ENCODE peak calls at places on chromosomes 16 and 17, in nine cellular contexts. X, T, A, V, K, I, Y, N and P are unnamed samples.

GRCh38 chr17:49146620-49147306 is 14.2 kb downstream of the B4GALNT2 start:
- DNase-seq in X (peak), T (peak), A (no peak), V (no peak), K (peak), I (no peak), Y (no peak), N (no peak), P (peak)

GRCh38 chr17:66306413-66306812 is 4.0 kb downstream of the PRKCA start:
- DNase-seq in X (no peak), T (no peak), A (no peak), V (no peak), K (no peak), I (no peak), Y (no peak), N (no peak), P (peak)

GRCh38 chr17:57480438-57481196 is 224.3 kb downstream of the MSI2 start:
- DNase-seq in X (peak), T (no peak), A (no peak), V (no peak), K (no peak), I (peak), Y (no peak), N (peak), P (peak)

GRCh38 chr17:1639549-1639948 is 6.0 kb downstream of the SCARF1 start:
- DNase-seq in X (no peak), T (no peak), A (peak), V (no peak), K (no peak), I (peak), Y (no peak), N (no peak), P (no peak)

GRCh38 chr16:27366687-27367462 is 35.1 kb upstream of the IL21R start:
- DNase-seq in X (no peak), T (no peak), A (no peak), V (no peak), K (no peak), I (peak), Y (no peak), N (no peak), P (peak)

GRCh38 chr17:46013502-46014165 is 14.6 kb downstream of the STH start:
- DNase-seq in X (peak), T (no peak), A (peak), V (no peak), K (no peak), I (peak), Y (no peak), N (no peak), P (peak)

GRCh38 chr17:59311051-59311468 is 20.4 kb upstream of the YPEL2 start:
- DNase-seq in X (peak), T (peak), A (peak), V (peak), K (peak), I (peak), Y (peak), N (peak), P (peak)

GRCh38 chr17:65634533-65634932 is 73.1 kb upstream of the AXIN2 start:
- DNase-seq in X (peak), T (no peak), A (no peak), V (no peak), K (peak), I (no peak), Y (no peak), N (no peak), P (no peak)

GRCh38 chr16:10153993-10154788 is 28.0 kb downstream of the GRIN2A start:
- DNase-seq in X (no peak), T (no peak), A (no peak), V (no peak), K (no peak), I (no peak), Y (no peak), N (no peak), P (no peak)

GRCh38 chr16:57998484-57998883 is 2.0 kb downstream of the ZNF319 start:
- DNase-seq in X (peak), T (no peak), A (no peak), V (no peak), K (peak), I (no peak), Y (no peak), N (no peak), P (peak)

GRCh38 chr16:50519602-50520001 is 28.6 kb upstream of the NKD1 start:
- DNase-seq in X (no peak), T (no peak), A (no peak), V (no peak), K (no peak), I (no peak), Y (no peak), N (no peak), P (no peak)

GRCh38 chr16:12459401-12459791 is 344.3 kb downstream of the CPPED1 start:
- DNase-seq in X (no peak), T (no peak), A (no peak), V (no peak), K (no peak), I (no peak), Y (peak), N (no peak), P (no peak)

GRCh38 chr16:68902376-68903345 is 59.3 kb downstream of the TANGO6 start:
- DNase-seq in X (peak), T (peak), A (peak), V (peak), K (peak), I (peak), Y (peak), N (peak), P (peak)

GRCh38 chr17:76556759-76557367 is 17.0 kb downstream of the PRCD start:
- DNase-seq in X (peak), T (no peak), A (peak), V (peak), K (peak), I (no peak), Y (no peak), N (peak), P (peak)

GRCh38 chr16:27802664-27803450 is 252.9 kb downstream of the KATNIP start:
- DNase-seq in X (no peak), T (no peak), A (no peak), V (no peak), K (no peak), I (no peak), Y (no peak), N (no peak), P (no peak)

GRCh38 chr16:70574595-70575271 is 51.1 kb downstream of the SF3B3 start:
- DNase-seq in X (no peak), T (no peak), A (no peak), V (no peak), K (no peak), I (no peak), Y (peak), N (no peak), P (peak)

GRCh38 chr17:78431692-78431958 is 53.2 kb downstream of the PGS1 start:
- DNase-seq in X (no peak), T (no peak), A (no peak), V (no peak), K (no peak), I (no peak), Y (no peak), N (no peak), P (no peak)

GRCh38 chr17:7217113-7217987 is 2.3 kb downstream of the DLG4 start:
- DNase-seq in X (peak), T (no peak), A (peak), V (peak), K (peak), I (peak), Y (peak), N (no peak), P (peak)

GRCh38 chr17:41308251-41308917 is 725 bp downstream of the KRTAP16-1 start:
- DNase-seq in X (no peak), T (no peak), A (no peak), V (no peak), K (no peak), I (no peak), Y (peak), N (peak), P (peak)
- TF ChIP-seq EZH2phosphoT487 in X (no peak), T (no peak), A (no peak), V (no peak), K (no peak), I (no peak), Y (no peak), N (no peak), P (no peak)

DNA sequence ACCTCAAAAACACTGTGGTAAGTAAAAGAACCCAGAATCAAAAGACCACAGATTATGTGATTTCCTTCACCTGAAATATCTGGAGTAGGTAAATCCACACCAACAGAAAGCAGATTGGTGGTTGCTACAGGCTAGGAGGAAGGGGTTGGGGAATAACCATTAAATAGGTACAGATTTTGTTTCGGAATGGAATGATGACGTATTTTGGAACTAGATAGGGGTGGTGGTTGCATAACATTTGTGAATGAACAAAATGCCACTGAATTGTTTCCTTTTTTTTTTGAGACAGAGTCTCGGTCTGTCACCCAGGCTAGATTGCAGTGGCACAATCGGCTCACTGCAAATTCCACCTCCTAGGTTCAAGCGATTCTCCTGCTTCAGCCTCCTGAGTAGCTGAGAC is 100.9 kb upstream of the RBFOX1 start:
- DNase-seq in X (no peak), T (no peak), A (no peak), V (no peak), K (no peak), I (no peak), Y (no peak), N (no peak), P (no peak)
- TF ChIP-seq EZH2phosphoT487 in X (no peak), T (no peak), A (no peak), V (no peak), K (no peak), I (no peak), Y (no peak), N (no peak), P (no peak)

GRCh38 chr17:55575058-55575606 is 63.9 kb upstream of the SMIM36 start:
- DNase-seq in X (no peak), T (no peak), A (no peak), V (no peak), K (no peak), I (no peak), Y (no peak), N (no peak), P (no peak)

GRCh38 chr17:55580596-55581133 is 69.4 kb upstream of the SMIM36 start:
- DNase-seq in X (no peak), T (no peak), A (no peak), V (no peak), K (no peak), I (no peak), Y (no peak), N (no peak), P (no peak)

GRCh38 chr17:55577687-55578086 is 66.4 kb upstream of the SMIM36 start:
- DNase-seq in X (no peak), T (no peak), A (no peak), V (no peak), K (no peak), I (no peak), Y (no peak), N (peak), P (no peak)

GRCh38 chr17:55576237-55576998 is 65.2 kb upstream of the SMIM36 start:
- DNase-seq in X (peak), T (peak), A (no peak), V (no peak), K (peak), I (no peak), Y (no peak), N (no peak), P (peak)

GRCh38 chr17:55577011-55577586 is 65.8 kb upstream of the SMIM36 start:
- DNase-seq in X (peak), T (no peak), A (no peak), V (no peak), K (peak), I (no peak), Y (no peak), N (peak), P (peak)
- TF ChIP-seq EZH2phosphoT487 in X (no peak), T (no peak), A (no peak), V (no peak), K (no peak), I (no peak), Y (no peak), N (no peak), P (no peak)

GRCh38 chr17:61461967-61462733 is 9.9 kb downstream of the TBX4 start:
- DNase-seq in X (peak), T (no peak), A (peak), V (peak), K (peak), I (peak), Y (no peak), N (no peak), P (peak)

GRCh38 chr17:61464121-61464905 is 12.1 kb downstream of the TBX4 start:
- DNase-seq in X (no peak), T (no peak), A (no peak), V (peak), K (no peak), I (no peak), Y (no peak), N (no peak), P (no peak)

GRCh38 chr17:61462734-61463067 is 10.5 kb downstream of the TBX4 start:
- DNase-seq in X (no peak), T (no peak), A (no peak), V (no peak), K (no peak), I (no peak), Y (no peak), N (no peak), P (no peak)

GRCh38 chr17:61461586-61461966 is 9.4 kb downstream of the TBX4 start:
- DNase-seq in X (no peak), T (no peak), A (peak), V (no peak), K (peak), I (peak), Y (no peak), N (no peak), P (no peak)

DNA sequence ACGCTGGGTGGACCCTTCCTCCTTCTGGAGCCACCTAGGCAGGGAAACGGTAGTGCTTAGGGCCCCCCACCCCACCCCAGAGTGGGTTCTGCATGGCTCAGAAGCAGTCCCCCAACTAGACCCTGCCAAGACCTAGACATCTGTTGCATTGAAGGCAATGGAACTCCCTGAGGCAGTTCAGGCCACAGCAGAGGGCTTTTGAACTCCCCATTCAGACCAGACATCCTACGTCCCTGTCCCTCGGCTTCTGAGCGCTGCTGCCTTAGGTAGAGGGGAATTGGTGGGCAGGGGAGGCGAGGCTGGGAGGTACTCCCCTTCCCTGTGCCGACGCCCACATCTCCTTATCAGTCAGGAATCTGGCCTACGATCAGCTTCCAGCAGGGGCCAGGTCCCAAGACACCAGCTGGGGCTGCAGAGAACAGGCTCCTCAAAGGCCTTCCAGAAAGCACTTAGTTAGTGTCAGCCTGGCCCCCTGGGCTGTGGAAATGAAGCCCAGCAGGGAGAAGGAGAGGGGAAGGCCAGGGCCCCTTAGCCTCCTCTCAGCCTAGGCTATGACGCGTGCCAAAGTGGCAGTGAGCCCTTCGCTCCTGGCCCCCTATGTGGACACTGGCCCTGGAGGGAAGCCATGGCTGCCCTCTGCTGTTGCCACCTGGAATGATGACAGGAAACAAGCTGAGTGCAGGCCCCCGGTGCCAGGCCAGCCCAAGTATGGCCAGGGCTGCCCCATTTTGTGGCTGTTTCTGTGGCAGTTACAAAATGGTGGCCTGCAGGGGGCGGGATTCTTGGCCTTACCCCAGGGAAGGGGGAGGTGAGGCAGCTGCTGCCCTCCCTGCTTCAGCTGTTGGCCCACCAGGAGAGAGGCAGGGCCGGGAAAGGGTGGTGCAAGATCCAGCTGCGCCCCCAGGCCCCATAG is 11.1 kb downstream of the TBX4 start:
- DNase-seq in X (no peak), T (no peak), A (no peak), V (peak), K (no peak), I (no peak), Y (no peak), N (no peak), P (no peak)
- TF ChIP-seq EZH2phosphoT487 in X (no peak), T (no peak), A (no peak), V (no peak), K (no peak), I (no peak), Y (no peak), N (no peak), P (no peak)

GRCh38 chr16:56844056-56844455 is 21.0 kb upstream of the SLC12A3 start:
- DNase-seq in X (no peak), T (no peak), A (no peak), V (no peak), K (no peak), I (no peak), Y (no peak), N (no peak), P (no peak)

GRCh38 chr16:56849690-56850680 is 15.0 kb upstream of the SLC12A3 start:
- DNase-seq in X (no peak), T (no peak), A (no peak), V (no peak), K (no peak), I (no peak), Y (no peak), N (no peak), P (no peak)

GRCh38 chr16:56848056-56848936 is 16.7 kb upstream of the SLC12A3 start:
- DNase-seq in X (peak), T (no peak), A (no peak), V (no peak), K (no peak), I (no peak), Y (no peak), N (peak), P (peak)

GRCh38 chr16:56848955-56849689 is 15.9 kb upstream of the SLC12A3 start:
- DNase-seq in X (peak), T (no peak), A (no peak), V (no peak), K (no peak), I (no peak), Y (peak), N (no peak), P (peak)

DNA sequence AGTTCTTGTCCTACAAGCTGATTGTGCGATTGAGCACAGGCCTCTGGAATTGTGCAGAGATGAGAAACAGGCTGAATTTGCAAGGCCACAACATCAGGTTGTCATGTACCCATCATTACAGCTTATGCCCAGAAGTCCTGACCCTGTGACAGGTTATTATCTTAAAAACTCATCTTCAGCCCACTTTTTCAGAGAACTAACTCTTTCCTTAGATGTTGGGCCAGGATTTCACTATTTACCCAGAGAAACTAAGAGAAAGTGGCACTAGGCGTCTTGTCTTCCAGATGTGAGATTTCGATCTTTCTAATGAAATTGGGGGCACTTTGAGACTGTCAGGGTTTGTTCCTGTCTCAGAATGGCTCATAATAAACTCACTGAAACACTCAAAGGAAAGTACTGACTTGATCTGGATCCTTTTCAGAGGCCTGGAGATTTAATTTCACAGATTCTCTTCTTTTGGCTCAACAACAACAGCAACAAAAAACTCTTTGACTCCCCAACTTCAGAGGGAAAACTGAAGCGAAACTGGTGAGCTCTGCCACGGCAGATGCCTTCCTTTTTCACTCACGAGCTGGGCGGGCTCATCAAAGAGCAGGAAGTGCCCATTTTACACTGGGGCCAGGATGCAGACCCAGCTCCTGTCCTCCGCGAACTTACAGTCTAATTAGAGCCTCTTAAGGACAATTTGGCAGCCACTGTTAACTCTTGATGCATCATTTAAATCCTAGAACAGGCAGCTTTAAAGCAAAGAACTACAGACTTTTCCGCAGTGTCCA is 17.6 kb upstream of the SLC12A3 start:
- DNase-seq in X (no peak), T (no peak), A (no peak), V (no peak), K (no peak), I (no peak), Y (peak), N (no peak), P (peak)
- TF ChIP-seq EZH2phosphoT487 in X (no peak), T (no peak), A (no peak), V (no peak), K (no peak), I (no peak), Y (no peak), N (no peak), P (no peak)